ENCODE peak calls at places on chromosomes 2 and 18, in four cellular contexts. L is NCI-H774; M is central memory CD4-positive, alpha-beta T cell; B is HFFc6. Z is an unnamed sample.

GRCh38 chr2:228533156-228533555 is 351.7 kb upstream of the SPHKAP start:
- DNase-seq in M (no peak), L (no peak), B (no peak), Z (no peak)

GRCh38 chr2:64104944-64105343 is 39.3 kb downstream of the PELI1 start:
- DNase-seq in L (peak), B (no peak), M (no peak), Z (no peak)

GRCh38 chr18:11393486-11393885 is 215.9 kb upstream of the SLC35G4 start:
- DNase-seq in M (no peak), L (no peak), B (no peak), Z (no peak)

GRCh38 chr2:109217362-109218086 is 88.5 kb downstream of the SH3RF3 start:
- DNase-seq in B (peak), L (no peak), M (no peak), Z (no peak)

GRCh38 chr18:69617888-69618287 is 217.2 kb downstream of the DOK6 start:
- DNase-seq in M (no peak), L (no peak), B (no peak), Z (no peak)

GRCh38 chr18:11066038-11066437 is 83.3 kb downstream of the PIEZO2 start:
- DNase-seq in B (no peak), M (no peak), L (no peak), Z (no peak)

GRCh38 chr2:109290887-109291675 is 162.1 kb downstream of the SH3RF3 start:
- DNase-seq in L (peak), M (no peak), B (peak), Z (no peak)

GRCh38 chr18:2441544-2441943 is 129.8 kb downstream of the METTL4 start:
- DNase-seq in B (no peak), M (no peak), L (no peak), Z (no peak)

GRCh38 chr2:239283961-239284801 is 116.6 kb downstream of the HDAC4 start:
- DNase-seq in L (no peak), M (no peak), B (no peak), Z (no peak)

GRCh38 chr2:1484131-1484884 is 71.0 kb downstream of the TPO start:
- DNase-seq in M (no peak), L (no peak), B (no peak), Z (no peak)

GRCh38 chr2:200122683-200123082 is 167.3 kb downstream of the MAIP1 start:
- DNase-seq in M (no peak), B (no peak), L (no peak), Z (no peak)

GRCh38 chr2:136651611-136652010 is 113.7 kb upstream of the THSD7B start:
- DNase-seq in L (no peak), M (no peak), B (no peak), Z (no peak)

GRCh38 chr2:123870877-123871276 is 154.2 kb upstream of the CNTNAP5 start:
- DNase-seq in L (no peak), M (no peak), B (no peak), Z (no peak)

GRCh38 chr2:60094450-60094929 is 459.0 kb downstream of the BCL11A start:
- DNase-seq in B (no peak), L (peak), M (no peak), Z (no peak)

GRCh38 chr2:108444941-108445840 is 3.8 kb upstream of the GCC2 start:
- DNase-seq in B (no peak), L (no peak), M (no peak), Z (no peak)

GRCh38 chr2:74457549-74458131 is 598 bp upstream of the WBP1 start:
- DNase-seq in M (peak), B (peak), L (peak), Z (no peak)

GRCh38 chr18:77133920-77134496 is 1.4 kb upstream of the MBP start:
- DNase-seq in B (no peak), M (no peak), L (peak), Z (peak)

GRCh38 chr18:74796928-74797576 is 199.4 kb downstream of the ZNF407 start:
- DNase-seq in M (no peak), L (peak), B (peak), Z (no peak)

GRCh38 chr2:2847131-2847740 is 516.2 kb upstream of the MYT1L start:
- DNase-seq in M (no peak), B (no peak), L (peak), Z (no peak)

GRCh38 chr2:9813312-9814128 is 29.8 kb upstream of the TAF1B start:
- DNase-seq in L (peak), B (no peak), M (peak), Z (peak)

GRCh38 chr2:64263315-64263714 is 119.1 kb upstream of the PELI1 start:
- DNase-seq in M (no peak), L (no peak), B (peak), Z (no peak)

GRCh38 chr2:78293768-78294167 is 731.7 kb upstream of the REG3G start:
- DNase-seq in L (no peak), B (no peak), M (no peak), Z (no peak)

GRCh38 chr2:57720728-57721627 is 325.6 kb upstream of the VRK2 start:
- DNase-seq in M (no peak), L (no peak), B (peak), Z (peak)

GRCh38 chr2:221671515-221671914 is 99.4 kb upstream of the EPHA4 start:
- DNase-seq in L (no peak), M (no peak), B (peak), Z (no peak)

GRCh38 chr2:47437287-47437686 is 34.3 kb downstream of the MSH2 start:
- DNase-seq in M (no peak), B (peak), L (no peak), Z (peak)

GRCh38 chr2:71608441-71608840 is 155.1 kb downstream of the DYSF start:
- DNase-seq in L (no peak), B (no peak), M (no peak), Z (no peak)

Z was measured in CD4-positive, CD25-positive, alpha-beta regulatory T cell.